ENCODE peak calls at places on chromosomes 12 and 14, in four cellular contexts. One of them, this sample, is unnamed.
A peak's percentile ranks its signal among the peaks of the same experiment; 100 is the strongest.

GRCh38 chr12:79706676-79707075 is 15.9 kb upstream of the PAWR start:
- DNase-seq in OCI-LY7: no peak
- DNase-seq in PC-3: peak; percentile 39
- DNase-seq in body of pancreas: no peak
- DNase-seq in this sample: no peak

GRCh38 chr12:77325505-77325904 is 260.1 kb upstream of the E2F7 start:
- DNase-seq in OCI-LY7: no peak
- DNase-seq in PC-3: no peak
- DNase-seq in body of pancreas: no peak
- DNase-seq in this sample: peak; percentile 27

GRCh38 chr14:27553820-27554219 is 956.0 kb upstream of the NOVA1 start:
- DNase-seq in OCI-LY7: no peak
- DNase-seq in PC-3: peak; percentile 29
- DNase-seq in body of pancreas: no peak
- DNase-seq in this sample: no peak

GRCh38 chr12:9244894-9245293 is 36.7 kb upstream of the PZP start:
- DNase-seq in OCI-LY7: no peak
- DNase-seq in PC-3: peak; percentile 15
- DNase-seq in body of pancreas: peak; percentile 25
- DNase-seq in this sample: peak; percentile 60

GRCh38 chr12:64160718-64161060 is 61.4 kb downstream of the KICS2 start:
- DNase-seq in OCI-LY7: no peak
- DNase-seq in PC-3: peak; percentile 73
- DNase-seq in body of pancreas: no peak
- DNase-seq in this sample: no peak

GRCh38 chr14:92613681-92614260 is 100.2 kb downstream of the RIN3 start:
- DNase-seq in OCI-LY7: no peak
- DNase-seq in PC-3: no peak
- DNase-seq in body of pancreas: no peak
- DNase-seq in this sample: no peak

GRCh38 chr14:30960216-30960615 is 65.2 kb upstream of the AP4S1 start:
- DNase-seq in OCI-LY7: no peak
- DNase-seq in PC-3: no peak
- DNase-seq in body of pancreas: no peak
- DNase-seq in this sample: no peak

GRCh38 chr12:80778005-80778541 is 61.4 kb downstream of the MYF5 start:
- DNase-seq in OCI-LY7: no peak
- DNase-seq in PC-3: peak; percentile 52
- DNase-seq in body of pancreas: peak; percentile 67
- DNase-seq in this sample: peak; percentile 49

GRCh38 chr12:103197725-103198388 is 240.4 kb downstream of the ASCL1 start:
- DNase-seq in OCI-LY7: no peak
- DNase-seq in PC-3: no peak
- DNase-seq in body of pancreas: no peak
- DNase-seq in this sample: no peak
- TF ChIP-seq CTCF in OCI-LY7: no peak
- TF ChIP-seq CTCF in PC-3: no peak
- TF ChIP-seq CTCF in body of pancreas: no peak
- TF ChIP-seq CTCF in this sample: no peak

GRCh38 chr12:95339086-95339788 is 121.6 kb downstream of the VEZT start:
- DNase-seq in OCI-LY7: no peak
- DNase-seq in PC-3: peak; percentile 80
- DNase-seq in body of pancreas: no peak
- DNase-seq in this sample: no peak

GRCh38 chr12:95337176-95337575 is 119.6 kb downstream of the VEZT start:
- DNase-seq in OCI-LY7: no peak
- DNase-seq in PC-3: no peak
- DNase-seq in body of pancreas: no peak
- DNase-seq in this sample: no peak

GRCh38 chr12:95335948-95336347 is 118.3 kb downstream of the VEZT start:
- DNase-seq in OCI-LY7: no peak
- DNase-seq in PC-3: peak; percentile 30
- DNase-seq in body of pancreas: no peak
- DNase-seq in this sample: no peak

GRCh38 chr12:95342008-95342407 is 124.4 kb downstream of the VEZT start:
- DNase-seq in OCI-LY7: no peak
- DNase-seq in PC-3: no peak
- DNase-seq in body of pancreas: no peak
- DNase-seq in this sample: no peak

GRCh38 chr12:95336387-95337067 is 118.9 kb downstream of the VEZT start:
- DNase-seq in OCI-LY7: peak; percentile 89
- DNase-seq in PC-3: peak; percentile 92
- DNase-seq in body of pancreas: peak; percentile 88
- DNase-seq in this sample: no peak
- TF ChIP-seq CTCF in OCI-LY7: peak; percentile 98
- TF ChIP-seq CTCF in PC-3: peak; percentile 98
- TF ChIP-seq CTCF in body of pancreas: peak; percentile 96
- TF ChIP-seq CTCF in this sample: no peak

GRCh38 chr12:97312570-97313135 is 150.0 kb upstream of the RMST start:
- DNase-seq in OCI-LY7: peak; percentile 20
- DNase-seq in PC-3: peak; percentile 2
- DNase-seq in body of pancreas: no peak
- DNase-seq in this sample: no peak
- TF ChIP-seq CTCF in OCI-LY7: peak; percentile 67
- TF ChIP-seq CTCF in PC-3: peak; percentile 36
- TF ChIP-seq CTCF in body of pancreas: no peak
- TF ChIP-seq CTCF in this sample: no peak

DNA sequence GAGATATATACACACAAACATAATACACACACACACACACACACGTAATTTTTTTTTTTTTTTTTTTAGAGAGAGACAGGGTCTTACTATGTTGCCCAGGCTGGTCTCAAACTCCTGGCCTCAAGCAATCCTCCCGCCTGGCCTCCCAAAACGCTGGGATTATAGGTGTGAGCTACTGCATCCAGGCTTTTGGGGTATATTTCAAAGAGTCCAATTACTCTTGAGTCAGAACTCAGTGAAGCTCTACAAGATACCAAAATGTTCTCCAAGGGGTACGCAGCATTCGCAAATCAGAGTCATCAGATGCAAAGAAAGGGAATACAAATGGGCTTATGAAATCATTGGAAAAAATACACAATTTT is 54.0 kb downstream of the PHLDA1 start:
- DNase-seq in OCI-LY7: no peak
- DNase-seq in PC-3: no peak
- DNase-seq in body of pancreas: no peak
- DNase-seq in this sample: no peak
- TF ChIP-seq CTCF in OCI-LY7: no peak
- TF ChIP-seq CTCF in PC-3: no peak
- TF ChIP-seq CTCF in body of pancreas: no peak
- TF ChIP-seq CTCF in this sample: no peak

DNA sequence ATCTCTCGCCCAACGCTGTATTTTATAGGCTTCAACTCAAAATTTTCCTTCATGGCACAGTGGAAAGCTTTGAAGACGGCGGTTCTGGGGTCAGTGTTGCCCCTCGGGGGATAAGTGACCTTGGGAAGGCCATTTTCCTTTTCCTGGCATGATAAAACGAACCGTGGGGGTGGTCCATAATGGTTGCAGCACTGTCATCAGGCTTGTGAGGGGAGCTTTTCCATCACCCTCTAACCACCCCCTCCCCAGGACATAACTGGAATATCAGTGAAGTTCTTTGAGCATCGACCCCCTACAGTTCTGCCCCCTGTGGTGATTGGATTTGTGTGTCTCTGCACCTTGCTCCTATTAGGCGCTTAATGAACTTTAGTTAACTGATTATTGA is 16.0 kb downstream of the FOS start:
- DNase-seq in OCI-LY7: peak; percentile 44
- DNase-seq in PC-3: no peak
- DNase-seq in body of pancreas: no peak
- DNase-seq in this sample: peak; percentile 41
- TF ChIP-seq CTCF in OCI-LY7: peak; percentile 60
- TF ChIP-seq CTCF in PC-3: peak; percentile 31
- TF ChIP-seq CTCF in body of pancreas: peak; percentile 13
- TF ChIP-seq CTCF in this sample: no peak

DNA sequence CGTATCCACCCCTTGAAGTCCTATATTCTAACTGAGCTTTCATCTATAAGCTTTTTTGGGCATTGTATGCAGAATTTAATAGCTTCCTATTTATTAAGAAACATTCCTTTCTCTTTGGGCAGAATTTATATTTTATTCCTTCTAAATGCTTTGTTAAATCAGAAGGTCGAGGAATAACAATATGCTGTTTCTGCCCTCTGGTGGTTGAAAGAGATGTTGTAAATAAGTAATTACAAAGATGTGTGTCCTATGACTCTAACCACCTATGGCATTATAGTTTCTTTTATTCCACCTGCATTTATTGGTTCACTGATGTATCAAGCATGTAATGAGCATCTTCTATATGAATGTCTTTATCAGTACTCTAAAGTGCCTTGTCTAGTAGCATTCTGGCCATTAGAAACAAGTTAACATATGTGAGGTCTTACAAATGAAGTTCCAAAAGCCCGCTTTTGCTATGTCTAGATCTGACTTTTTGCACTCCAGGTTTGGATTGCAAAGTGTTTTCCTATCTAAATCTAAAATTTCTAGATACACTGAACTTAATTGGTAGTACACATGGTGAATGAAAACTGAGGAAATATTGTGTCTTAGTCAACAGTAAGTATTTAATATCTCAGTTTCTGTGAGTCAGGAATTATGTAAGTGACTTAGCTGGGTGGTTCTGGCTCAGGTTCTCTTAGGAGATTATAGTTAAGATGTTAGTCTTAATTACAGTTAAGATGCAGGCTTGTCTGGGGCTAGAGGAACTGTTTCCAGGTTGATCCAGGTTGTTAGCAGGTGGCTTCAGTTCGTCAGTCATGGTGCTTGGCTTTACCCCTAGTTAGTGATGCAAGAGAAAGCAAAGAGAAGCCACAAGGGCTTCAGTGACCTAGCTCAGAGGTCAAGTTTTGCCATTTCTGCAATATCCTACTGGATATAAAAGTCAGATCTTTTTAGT is 57.5 kb downstream of the PLEKHA5 start:
- DNase-seq in OCI-LY7: peak; percentile 52
- DNase-seq in PC-3: peak; percentile 68
- DNase-seq in body of pancreas: no peak
- DNase-seq in this sample: peak; percentile 18
- TF ChIP-seq CTCF in OCI-LY7: peak; percentile 84
- TF ChIP-seq CTCF in PC-3: peak; percentile 74
- TF ChIP-seq CTCF in body of pancreas: peak; percentile 69
- TF ChIP-seq CTCF in this sample: peak; percentile 30

GRCh38 chr12:102653406-102653805 is 173.0 kb upstream of the IGF1 start:
- DNase-seq in OCI-LY7: no peak
- DNase-seq in PC-3: no peak
- DNase-seq in body of pancreas: no peak
- DNase-seq in this sample: no peak

GRCh38 chr12:102659200-102659911 is 179.0 kb upstream of the IGF1 start:
- DNase-seq in OCI-LY7: no peak
- DNase-seq in PC-3: no peak
- DNase-seq in body of pancreas: no peak
- DNase-seq in this sample: no peak
- TF ChIP-seq CTCF in OCI-LY7: peak; percentile 64
- TF ChIP-seq CTCF in PC-3: peak; percentile 29
- TF ChIP-seq CTCF in body of pancreas: no peak
- TF ChIP-seq CTCF in this sample: no peak

GRCh38 chr12:11747969-11748368 is 98.5 kb downstream of the ETV6 start:
- DNase-seq in OCI-LY7: no peak
- DNase-seq in PC-3: no peak
- DNase-seq in body of pancreas: no peak
- DNase-seq in this sample: no peak
- TF ChIP-seq CTCF in OCI-LY7: no peak
- TF ChIP-seq CTCF in PC-3: no peak
- TF ChIP-seq CTCF in body of pancreas: no peak
- TF ChIP-seq CTCF in this sample: no peak

GRCh38 chr12:3553681-3554546 is 62.9 kb downstream of the PRMT8 start:
- DNase-seq in OCI-LY7: peak; percentile 27
- DNase-seq in PC-3: no peak
- DNase-seq in body of pancreas: no peak
- DNase-seq in this sample: no peak
- TF ChIP-seq CTCF in OCI-LY7: peak; percentile 21
- TF ChIP-seq CTCF in PC-3: no peak
- TF ChIP-seq CTCF in body of pancreas: no peak
- TF ChIP-seq CTCF in this sample: no peak